ENCODE peak calls at places on chromosomes 3 and 15, in eight cellular contexts. H is fibroblast of pulmonary artery, U is B cell, E is MM.1S, G is mammary epithelial cell, Z is choroid plexus epithelial cell, X is AG09309, R is MCF 10A. L is an unnamed sample.

GRCh38 chr3:28726840-28727239 is 378.2 kb upstream of the AZI2 start:
- DNase-seq in H (peak; percentile 47), U (no peak), E (peak; percentile 55), G (peak; percentile 31), Z (peak; percentile 34), X (no peak), R (peak; percentile 76), L (peak; percentile 32)

GRCh38 chr3:152298393-152299242 is 29.9 kb downstream of the MBNL1 start:
- DNase-seq in H (peak; percentile 99), U (no peak), E (no peak), G (peak; percentile 89), Z (peak; percentile 99), X (peak; percentile 98), R (peak; percentile 97), L (peak; percentile 41)

GRCh38 chr15:90231028-90232017 is 2.4 kb downstream of the CIB1 start:
- DNase-seq in H (no peak), U (peak; percentile 87), E (no peak), G (no peak), Z (no peak), X (no peak), R (no peak), L (peak; percentile 83)

GRCh38 chr3:57974796-57975388 is 33.3 kb upstream of the FLNB start:
- DNase-seq in H (peak; percentile 93), U (no peak), E (no peak), G (peak; percentile 91), Z (peak; percentile 78), X (peak; percentile 87), R (peak; percentile 93), L (no peak)

GRCh38 chr15:65638681-65639089 is 16.9 kb downstream of the SLC24A1 start:
- DNase-seq in H (peak; percentile 86), U (peak; percentile 74), E (peak; percentile 67), G (peak; percentile 71), Z (peak; percentile 89), X (peak; percentile 55), R (peak; percentile 86), L (peak; percentile 80)

GRCh38 chr3:146466596-146466995 is 2.8 kb downstream of the PLSCR2 start:
- DNase-seq in H (no peak), U (no peak), E (no peak), G (no peak), Z (peak; percentile 39), X (no peak), R (peak; percentile 14), L (no peak)

GRCh38 chr3:127578168-127578567 is 12.4 kb downstream of the TPRA1 start:
- DNase-seq in H (no peak), U (no peak), E (no peak), G (no peak), Z (no peak), X (no peak), R (no peak), L (no peak)

GRCh38 chr15:101394056-101394630 is 95.4 kb downstream of the PCSK6 start:
- DNase-seq in H (no peak), U (no peak), E (no peak), G (no peak), Z (no peak), X (no peak), R (no peak), L (no peak)

GRCh38 chr15:90762109-90762508 is 45.0 kb downstream of the BLM start:
- DNase-seq in H (peak; percentile 44), U (no peak), E (no peak), G (no peak), Z (peak; percentile 91), X (peak; percentile 37), R (peak; percentile 78), L (no peak)

GRCh38 chr15:62541250-62541649 is 376.2 kb upstream of the C2CD4B start:
- DNase-seq in H (no peak), U (no peak), E (no peak), G (no peak), Z (no peak), X (no peak), R (no peak), L (no peak)

GRCh38 chr15:32866486-32867312 is 148.9 kb downstream of the GREM1 start:
- DNase-seq in H (no peak), U (no peak), E (no peak), G (no peak), Z (no peak), X (no peak), R (no peak), L (no peak)

GRCh38 chr3:127680146-127680661 is 7.5 kb downstream of the ABTB1 start:
- DNase-seq in H (no peak), U (no peak), E (no peak), G (no peak), Z (no peak), X (no peak), R (no peak), L (no peak)

GRCh38 chr15:55741592-55742497 is 1.1 kb downstream of the PRTG start:
- DNase-seq in H (no peak), U (peak; percentile 39), E (peak; percentile 16), G (peak; percentile 5), Z (peak; percentile 12), X (no peak), R (peak; percentile 31), L (peak; percentile 37)

GRCh38 chr3:17456036-17456435 is 286.4 kb downstream of the TBC1D5 start:
- DNase-seq in H (no peak), U (no peak), E (no peak), G (no peak), Z (no peak), X (no peak), R (no peak), L (no peak)

GRCh38 chr3:100766069-100766468 is 56.8 kb downstream of the TFG start:
- DNase-seq in H (no peak), U (no peak), E (no peak), G (peak; percentile 75), Z (no peak), X (no peak), R (peak; percentile 22), L (no peak)
- TF ChIP-seq CTCF in H (no peak), U (no peak), E (no peak), G (no peak), Z (no peak), X (no peak), R (no peak), L (no peak)

GRCh38 chr3:49865198-49865784 is 4.4 kb downstream of the CAMKV start:
- DNase-seq in H (no peak), U (no peak), E (no peak), G (no peak), Z (no peak), X (no peak), R (no peak), L (no peak)

GRCh38 chr3:49864505-49864904 is 5.2 kb downstream of the CAMKV start:
- DNase-seq in H (no peak), U (no peak), E (no peak), G (no peak), Z (no peak), X (no peak), R (no peak), L (no peak)

GRCh38 chr3:49856181-49857005 is at the start of gene TRAIP:
- DNase-seq in H (peak; percentile 93), U (peak; percentile 97), E (peak; percentile 94), G (peak; percentile 90), Z (peak; percentile 91), X (peak; percentile 55), R (peak; percentile 96), L (peak; percentile 100)

GRCh38 chr3:49855662-49856061 is 702 bp downstream of the TRAIP start:
- DNase-seq in H (no peak), U (no peak), E (no peak), G (no peak), Z (no peak), X (no peak), R (no peak), L (no peak)

DNA sequence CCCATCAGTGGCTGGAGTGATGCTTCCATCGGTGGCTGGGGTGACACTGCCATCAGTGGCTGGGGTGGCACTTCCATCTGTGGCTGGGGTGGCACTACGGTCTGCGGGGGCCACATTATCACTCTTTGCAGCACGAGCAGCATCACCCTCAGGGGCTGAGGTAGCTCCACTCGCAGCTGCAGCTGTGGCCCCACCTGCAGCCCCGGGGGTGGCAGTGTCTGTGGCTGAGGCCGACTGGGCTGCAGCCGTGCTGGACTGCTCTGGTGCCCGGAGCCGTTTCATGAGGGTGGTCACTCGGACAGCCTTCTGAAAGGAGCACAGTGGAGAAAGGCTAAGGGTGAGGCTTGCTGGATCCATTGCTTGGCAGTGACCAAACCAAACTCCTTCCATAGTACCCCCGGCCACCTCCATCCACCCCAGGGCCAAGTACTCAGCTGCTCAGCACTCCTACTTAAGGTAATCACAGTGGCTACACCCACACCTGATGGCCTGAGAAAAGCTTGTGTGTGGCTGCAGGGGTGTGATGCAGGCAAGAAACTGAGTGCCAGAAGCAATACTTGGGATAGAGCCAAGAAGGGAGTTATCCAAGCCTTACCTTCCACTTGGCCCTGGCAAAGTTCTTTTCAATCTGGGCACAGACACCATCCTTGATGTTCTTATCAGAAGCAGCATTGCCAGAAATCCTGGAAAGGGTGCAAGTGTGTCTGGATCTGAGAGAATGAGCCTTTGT is 3.4 kb upstream of the TRAIP start:
- DNase-seq in H (no peak), U (no peak), E (no peak), G (no peak), Z (no peak), X (no peak), R (no peak), L (no peak)
- TF ChIP-seq CTCF in H (no peak), U (no peak), E (no peak), G (no peak), Z (no peak), X (no peak), R (no peak), L (no peak)

GRCh38 chr3:66378256-66378655 is 122.6 kb downstream of the LRIG1 start:
- DNase-seq in H (peak; percentile 14), U (no peak), E (no peak), G (no peak), Z (peak; percentile 41), X (no peak), R (peak; percentile 16), L (no peak)
- TF ChIP-seq CTCF in H (peak; percentile 46), U (peak; percentile 70), E (peak; percentile 47), G (peak; percentile 37), Z (peak; percentile 70), X (peak; percentile 49), R (peak; percentile 23), L (peak; percentile 22)

DNA sequence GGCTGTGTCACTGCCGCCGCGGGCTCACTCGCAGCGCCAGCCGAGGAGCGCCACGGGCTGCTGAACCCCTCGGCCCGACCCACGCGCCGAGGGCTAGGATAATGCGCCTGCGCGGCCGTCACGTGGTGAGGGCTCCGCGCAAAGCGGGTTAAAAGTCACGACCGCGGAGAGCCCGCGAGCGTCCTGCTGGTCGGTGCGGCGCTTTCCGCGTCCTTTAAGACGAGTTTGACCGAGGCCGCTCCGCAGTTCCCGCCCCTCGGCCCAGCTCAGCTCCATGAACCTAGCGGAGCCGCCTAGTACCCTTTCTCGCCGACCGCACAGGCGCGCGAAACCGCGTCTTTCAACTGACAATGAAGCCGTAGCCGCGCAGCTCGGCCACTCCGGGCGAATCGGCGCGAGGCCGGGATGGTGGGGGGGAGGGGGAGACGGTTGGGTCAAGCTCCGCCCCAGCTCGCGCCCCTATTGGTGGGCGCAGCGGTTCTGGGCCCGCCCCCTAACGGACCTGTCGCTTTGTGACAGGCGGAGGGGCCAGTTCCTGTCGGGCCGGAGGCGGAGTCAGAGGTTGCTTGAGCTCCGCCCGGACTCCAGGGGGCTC is 636 bp upstream of the STT3B start:
- DNase-seq in H (peak; percentile 99), U (peak; percentile 95), E (peak; percentile 99), G (peak; percentile 98), Z (peak; percentile 100), X (peak; percentile 93), R (peak; percentile 99), L (peak; percentile 98)
- TF ChIP-seq CTCF in H (no peak), U (no peak), E (peak; percentile 2), G (no peak), Z (no peak), X (no peak), R (no peak), L (no peak)

GRCh38 chr15:50181983-50182232 is at the start of gene SLC27A2:
- DNase-seq in H (peak; percentile 4), U (peak; percentile 73), E (no peak), G (no peak), Z (peak; percentile 17), X (no peak), R (no peak), L (no peak)
- TF ChIP-seq CTCF in H (no peak), U (peak; percentile 15), E (peak; percentile 39), G (no peak), Z (peak; percentile 37), X (peak; percentile 32), R (peak; percentile 32), L (peak; percentile 50)